ENCODE peak calls at places on chromosomes 2 and 18, in nine cellular contexts. One of them, this sample, is unnamed.

GRCh38 chr2:200338692-200339091 is 32.2 kb downstream of the SPATS2L start:
- DNase-seq in HL-60: no peak
- DNase-seq in fibroblast of villous mesenchyme: no peak
- DNase-seq in uterus: no peak
- DNase-seq in A549: no peak
- DNase-seq in HFFc6: no peak
- DNase-seq in astrocyte of the spinal cord: no peak
- DNase-seq in CD8-positive, alpha-beta T cell: no peak
- DNase-seq in choroid plexus epithelial cell: peak; percentile 39
- DNase-seq in this sample: no peak

GRCh38 chr2:196046123-196046917 is 22.3 kb downstream of the DNAH7 start:
- DNase-seq in HL-60: no peak
- DNase-seq in fibroblast of villous mesenchyme: no peak
- DNase-seq in uterus: no peak
- DNase-seq in A549: no peak
- DNase-seq in HFFc6: no peak
- DNase-seq in astrocyte of the spinal cord: no peak
- DNase-seq in CD8-positive, alpha-beta T cell: no peak
- DNase-seq in choroid plexus epithelial cell: peak; percentile 40
- DNase-seq in this sample: no peak

GRCh38 chr2:167368371-167368770 is 480.1 kb downstream of the XIRP2 start:
- DNase-seq in HL-60: no peak
- DNase-seq in fibroblast of villous mesenchyme: no peak
- DNase-seq in uterus: no peak
- DNase-seq in A549: no peak
- DNase-seq in HFFc6: no peak
- DNase-seq in astrocyte of the spinal cord: no peak
- DNase-seq in CD8-positive, alpha-beta T cell: no peak
- DNase-seq in choroid plexus epithelial cell: no peak
- DNase-seq in this sample: no peak

GRCh38 chr2:212549463-212549862 is 10.9 kb upstream of the ERBB4 start:
- DNase-seq in HL-60: no peak
- DNase-seq in fibroblast of villous mesenchyme: no peak
- DNase-seq in uterus: no peak
- DNase-seq in A549: no peak
- DNase-seq in HFFc6: no peak
- DNase-seq in astrocyte of the spinal cord: no peak
- DNase-seq in CD8-positive, alpha-beta T cell: no peak
- DNase-seq in choroid plexus epithelial cell: no peak
- DNase-seq in this sample: no peak

GRCh38 chr2:817616-818015 is 133.0 kb upstream of the SNTG2 start:
- DNase-seq in HL-60: no peak
- DNase-seq in fibroblast of villous mesenchyme: no peak
- DNase-seq in uterus: no peak
- DNase-seq in A549: no peak
- DNase-seq in HFFc6: no peak
- DNase-seq in astrocyte of the spinal cord: no peak
- DNase-seq in CD8-positive, alpha-beta T cell: no peak
- DNase-seq in choroid plexus epithelial cell: no peak
- DNase-seq in this sample: no peak

GRCh38 chr18:48623468-48624220 is 84.8 kb downstream of the CTIF start:
- DNase-seq in HL-60: no peak
- DNase-seq in fibroblast of villous mesenchyme: peak; percentile 66
- DNase-seq in uterus: no peak
- DNase-seq in A549: peak; percentile 69
- DNase-seq in HFFc6: peak; percentile 85
- DNase-seq in astrocyte of the spinal cord: peak; percentile 88
- DNase-seq in CD8-positive, alpha-beta T cell: no peak
- DNase-seq in choroid plexus epithelial cell: peak; percentile 89
- DNase-seq in this sample: no peak

GRCh38 chr2:136246086-136246669 is 128.2 kb upstream of the CXCR4 start:
- DNase-seq in HL-60: peak; percentile 95
- DNase-seq in fibroblast of villous mesenchyme: peak; percentile 39
- DNase-seq in uterus: no peak
- DNase-seq in A549: peak; percentile 12
- DNase-seq in HFFc6: no peak
- DNase-seq in astrocyte of the spinal cord: peak; percentile 10
- DNase-seq in CD8-positive, alpha-beta T cell: no peak
- DNase-seq in choroid plexus epithelial cell: peak; percentile 43
- DNase-seq in this sample: no peak

GRCh38 chr18:8889479-8889878 is 184.1 kb downstream of the MTCL1 start:
- DNase-seq in HL-60: no peak
- DNase-seq in fibroblast of villous mesenchyme: peak; percentile 24
- DNase-seq in uterus: no peak
- DNase-seq in A549: no peak
- DNase-seq in HFFc6: peak; percentile 22
- DNase-seq in astrocyte of the spinal cord: peak; percentile 73
- DNase-seq in CD8-positive, alpha-beta T cell: no peak
- DNase-seq in choroid plexus epithelial cell: peak; percentile 73
- DNase-seq in this sample: no peak

GRCh38 chr2:188561473-188561979 is 269.9 kb downstream of the GULP1 start:
- DNase-seq in HL-60: no peak
- DNase-seq in fibroblast of villous mesenchyme: no peak
- DNase-seq in uterus: no peak
- DNase-seq in A549: no peak
- DNase-seq in HFFc6: no peak
- DNase-seq in astrocyte of the spinal cord: no peak
- DNase-seq in CD8-positive, alpha-beta T cell: no peak
- DNase-seq in choroid plexus epithelial cell: no peak
- DNase-seq in this sample: no peak

GRCh38 chr2:240153418-240153817 is 13.0 kb upstream of the OTOS start:
- DNase-seq in HL-60: no peak
- DNase-seq in fibroblast of villous mesenchyme: no peak
- DNase-seq in uterus: no peak
- DNase-seq in A549: no peak
- DNase-seq in HFFc6: no peak
- DNase-seq in astrocyte of the spinal cord: no peak
- DNase-seq in CD8-positive, alpha-beta T cell: no peak
- DNase-seq in choroid plexus epithelial cell: no peak
- DNase-seq in this sample: no peak

GRCh38 chr2:147524912-147525311 is 319.9 kb upstream of the ACVR2A start:
- DNase-seq in HL-60: no peak
- DNase-seq in fibroblast of villous mesenchyme: no peak
- DNase-seq in uterus: no peak
- DNase-seq in A549: no peak
- DNase-seq in HFFc6: no peak
- DNase-seq in astrocyte of the spinal cord: no peak
- DNase-seq in CD8-positive, alpha-beta T cell: no peak
- DNase-seq in choroid plexus epithelial cell: no peak
- DNase-seq in this sample: no peak

GRCh38 chr2:47899915-47900314 is 6.4 kb downstream of the FBXO11 start:
- DNase-seq in HL-60: no peak
- DNase-seq in fibroblast of villous mesenchyme: no peak
- DNase-seq in uterus: no peak
- DNase-seq in A549: no peak
- DNase-seq in HFFc6: no peak
- DNase-seq in astrocyte of the spinal cord: no peak
- DNase-seq in CD8-positive, alpha-beta T cell: no peak
- DNase-seq in choroid plexus epithelial cell: no peak
- DNase-seq in this sample: no peak

GRCh38 chr2:96108578-96109561 is 7.5 kb downstream of the ADRA2B start:
- DNase-seq in HL-60: no peak
- DNase-seq in fibroblast of villous mesenchyme: no peak
- DNase-seq in uterus: no peak
- DNase-seq in A549: no peak
- DNase-seq in HFFc6: no peak
- DNase-seq in astrocyte of the spinal cord: no peak
- DNase-seq in CD8-positive, alpha-beta T cell: no peak
- DNase-seq in choroid plexus epithelial cell: peak; percentile 11
- DNase-seq in this sample: no peak

GRCh38 chr2:193837368-193837767 is 1642.6 kb upstream of the TMEFF2 start:
- DNase-seq in HL-60: no peak
- DNase-seq in fibroblast of villous mesenchyme: peak; percentile 32
- DNase-seq in uterus: no peak
- DNase-seq in A549: no peak
- DNase-seq in HFFc6: no peak
- DNase-seq in astrocyte of the spinal cord: peak; percentile 58
- DNase-seq in CD8-positive, alpha-beta T cell: no peak
- DNase-seq in choroid plexus epithelial cell: peak; percentile 71
- DNase-seq in this sample: no peak

GRCh38 chr18:8901019-8901418 is 195.7 kb downstream of the MTCL1 start:
- DNase-seq in HL-60: no peak
- DNase-seq in fibroblast of villous mesenchyme: no peak
- DNase-seq in uterus: no peak
- DNase-seq in A549: no peak
- DNase-seq in HFFc6: no peak
- DNase-seq in astrocyte of the spinal cord: no peak
- DNase-seq in CD8-positive, alpha-beta T cell: no peak
- DNase-seq in choroid plexus epithelial cell: no peak
- DNase-seq in this sample: no peak

GRCh38 chr2:241559489-241560180 is 1.1 kb downstream of the BOK start:
- DNase-seq in HL-60: no peak
- DNase-seq in fibroblast of villous mesenchyme: peak; percentile 48
- DNase-seq in uterus: no peak
- DNase-seq in A549: peak; percentile 60
- DNase-seq in HFFc6: no peak
- DNase-seq in astrocyte of the spinal cord: peak; percentile 44
- DNase-seq in CD8-positive, alpha-beta T cell: no peak
- DNase-seq in choroid plexus epithelial cell: peak; percentile 54
- DNase-seq in this sample: no peak

DNA sequence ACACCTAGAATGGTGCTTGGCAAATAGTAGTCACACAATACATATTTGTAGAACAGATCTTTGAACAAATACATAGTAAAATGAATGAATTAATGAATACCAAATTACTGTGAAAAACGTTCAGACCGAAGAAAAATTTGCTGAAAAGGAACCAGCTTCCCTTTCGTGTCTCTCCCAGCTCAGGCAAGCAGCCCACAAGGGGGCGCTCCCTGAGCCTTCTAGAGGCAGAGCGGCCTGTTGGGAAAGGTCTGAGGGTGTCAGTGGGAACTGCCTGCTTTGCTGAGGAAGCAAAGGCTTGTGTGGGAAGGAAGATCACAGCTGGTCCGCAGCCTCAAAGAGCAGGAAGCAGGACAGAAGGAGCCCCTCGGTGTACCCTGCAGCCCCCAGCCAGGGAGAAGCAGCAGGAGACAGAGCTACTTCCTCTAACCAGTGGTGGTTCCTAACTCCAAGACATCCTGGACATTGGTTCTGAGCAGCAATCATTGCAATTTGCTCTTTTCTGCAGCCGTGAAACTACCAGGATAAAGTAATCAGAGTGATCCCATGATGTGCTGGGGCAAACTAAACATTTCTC is 231.1 kb downstream of the ANKRD30B start:
- DNase-seq in HL-60: peak; percentile 60
- DNase-seq in fibroblast of villous mesenchyme: no peak
- DNase-seq in uterus: no peak
- DNase-seq in A549: peak; percentile 2
- DNase-seq in HFFc6: no peak
- DNase-seq in astrocyte of the spinal cord: peak; percentile 61
- DNase-seq in CD8-positive, alpha-beta T cell: no peak
- DNase-seq in choroid plexus epithelial cell: peak; percentile 14
- DNase-seq in this sample: no peak
- TF ChIP-seq CTCF in HL-60: peak; percentile 27
- TF ChIP-seq CTCF in fibroblast of villous mesenchyme: no peak
- TF ChIP-seq CTCF in uterus: no peak
- TF ChIP-seq CTCF in A549: no peak
- TF ChIP-seq CTCF in HFFc6: peak; percentile 47
- TF ChIP-seq CTCF in astrocyte of the spinal cord: peak; percentile 85
- TF ChIP-seq CTCF in CD8-positive, alpha-beta T cell: no peak
- TF ChIP-seq CTCF in choroid plexus epithelial cell: peak; percentile 22
- TF ChIP-seq CTCF in this sample: no peak

DNA sequence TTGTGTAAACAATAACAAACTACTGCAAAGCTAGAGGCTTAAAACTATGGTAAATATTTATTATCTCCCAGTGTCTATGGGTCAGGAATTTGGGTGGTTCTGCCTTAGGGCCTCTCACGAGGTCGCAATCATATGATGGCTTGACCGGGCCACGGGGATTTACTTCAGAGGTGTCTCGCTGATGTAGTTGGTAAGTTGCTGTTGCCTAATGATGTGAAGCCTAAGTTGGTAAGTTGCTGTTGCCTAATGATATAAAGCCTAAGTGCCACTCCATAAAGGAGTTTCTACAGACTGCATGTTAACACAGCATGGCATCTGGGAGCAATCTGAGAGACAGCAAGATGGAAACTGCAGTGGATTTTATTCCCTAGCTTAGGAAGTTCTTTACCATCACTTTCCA is 35.8 kb downstream of the FMNL2 start:
- DNase-seq in HL-60: no peak
- DNase-seq in fibroblast of villous mesenchyme: peak; percentile 95
- DNase-seq in uterus: no peak
- DNase-seq in A549: peak; percentile 20
- DNase-seq in HFFc6: no peak
- DNase-seq in astrocyte of the spinal cord: no peak
- DNase-seq in CD8-positive, alpha-beta T cell: no peak
- DNase-seq in choroid plexus epithelial cell: peak; percentile 40
- DNase-seq in this sample: no peak
- TF ChIP-seq CTCF in HL-60: no peak
- TF ChIP-seq CTCF in fibroblast of villous mesenchyme: no peak
- TF ChIP-seq CTCF in uterus: no peak
- TF ChIP-seq CTCF in A549: no peak
- TF ChIP-seq CTCF in HFFc6: no peak
- TF ChIP-seq CTCF in astrocyte of the spinal cord: no peak
- TF ChIP-seq CTCF in CD8-positive, alpha-beta T cell: no peak
- TF ChIP-seq CTCF in choroid plexus epithelial cell: no peak
- TF ChIP-seq CTCF in this sample: no peak

GRCh38 chr2:45778720-45779171 is 127.3 kb downstream of the PRKCE start:
- DNase-seq in HL-60: peak; percentile 69
- DNase-seq in fibroblast of villous mesenchyme: peak; percentile 83
- DNase-seq in uterus: peak; percentile 76
- DNase-seq in A549: peak; percentile 83
- DNase-seq in HFFc6: peak; percentile 40
- DNase-seq in astrocyte of the spinal cord: peak; percentile 48
- DNase-seq in CD8-positive, alpha-beta T cell: peak; percentile 71
- DNase-seq in choroid plexus epithelial cell: peak; percentile 78
- DNase-seq in this sample: peak; percentile 48
- TF ChIP-seq CTCF in HL-60: peak; percentile 39
- TF ChIP-seq CTCF in fibroblast of villous mesenchyme: peak; percentile 81
- TF ChIP-seq CTCF in uterus: peak; percentile 68
- TF ChIP-seq CTCF in A549: peak; percentile 70
- TF ChIP-seq CTCF in HFFc6: peak; percentile 90
- TF ChIP-seq CTCF in astrocyte of the spinal cord: peak; percentile 69
- TF ChIP-seq CTCF in CD8-positive, alpha-beta T cell: peak; percentile 93
- TF ChIP-seq CTCF in choroid plexus epithelial cell: peak; percentile 78
- TF ChIP-seq CTCF in this sample: peak; percentile 95

DNA sequence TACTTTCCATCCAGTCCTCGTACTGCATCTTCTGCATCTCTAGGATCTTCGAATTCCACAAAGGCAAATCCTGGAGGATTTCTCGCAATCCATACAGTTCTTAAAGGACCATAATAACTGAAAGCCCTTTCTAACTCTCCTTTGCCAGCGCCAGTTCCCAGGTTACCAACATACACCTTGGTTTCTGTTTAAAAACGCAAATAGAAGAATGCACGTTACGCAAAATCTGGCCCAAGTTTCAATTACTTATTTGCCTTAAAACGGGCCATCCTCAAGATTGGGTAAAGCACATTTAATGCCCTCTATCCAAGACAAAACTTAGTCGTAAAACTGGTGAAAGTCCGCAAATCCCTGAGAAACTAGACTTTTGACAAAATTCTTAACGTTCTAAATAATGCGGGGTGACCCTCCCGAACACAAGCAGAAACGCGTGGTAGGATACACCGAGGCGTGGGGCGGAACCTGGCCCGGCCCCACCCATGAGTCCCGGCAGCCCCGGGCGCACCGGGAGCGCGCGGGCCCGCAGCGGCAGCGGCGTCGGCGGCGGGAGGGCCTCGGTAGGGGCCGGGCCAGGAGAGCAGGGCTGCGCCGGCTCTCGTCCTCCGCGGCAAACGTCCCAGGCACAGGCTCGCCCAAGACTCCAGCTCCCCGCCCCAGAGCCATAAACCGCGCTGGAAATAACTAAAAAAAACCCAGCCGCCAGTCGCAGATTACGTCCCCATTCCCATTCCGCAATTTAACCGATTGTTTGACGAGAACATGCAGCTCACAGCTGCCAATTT is 959 bp downstream of the SRSF7 start:
- DNase-seq in HL-60: peak; percentile 27
- DNase-seq in fibroblast of villous mesenchyme: peak; percentile 36
- DNase-seq in uterus: peak; percentile 52
- DNase-seq in A549: peak; percentile 37
- DNase-seq in HFFc6: no peak
- DNase-seq in astrocyte of the spinal cord: peak; percentile 30
- DNase-seq in CD8-positive, alpha-beta T cell: peak; percentile 45
- DNase-seq in choroid plexus epithelial cell: peak; percentile 42
- DNase-seq in this sample: peak; percentile 40
- TF ChIP-seq CTCF in HL-60: no peak
- TF ChIP-seq CTCF in fibroblast of villous mesenchyme: no peak
- TF ChIP-seq CTCF in uterus: no peak
- TF ChIP-seq CTCF in A549: no peak
- TF ChIP-seq CTCF in HFFc6: no peak
- TF ChIP-seq CTCF in astrocyte of the spinal cord: no peak
- TF ChIP-seq CTCF in CD8-positive, alpha-beta T cell: no peak
- TF ChIP-seq CTCF in choroid plexus epithelial cell: no peak
- TF ChIP-seq CTCF in this sample: no peak